ENCODE peak calls at places on chromosome X, in four cellular contexts. E is LoVo, V is T1000, U is aorta. Q is an unnamed sample.

GRCh38 chrX:10756365-10756915 is 136.1 kb upstream of the MID1 start:
- DNase-seq in E (peak), U (no peak), V (peak), Q (no peak)

GRCh38 chrX:56397636-56398035 is 165.5 kb downstream of the KLF8 start:
- DNase-seq in V (no peak), U (no peak), E (no peak), Q (no peak)

GRCh38 chrX:8034058-8034457 is 106.8 kb upstream of the PNPLA4 start:
- DNase-seq in U (no peak), E (no peak), V (no peak), Q (no peak)

GRCh38 chrX:139831689-139832456 is 101.0 kb downstream of the ATP11C start:
- DNase-seq in E (peak), U (no peak), V (no peak), Q (no peak)

GRCh38 chrX:133290076-133290475 is 71.9 kb upstream of the TFDP3 start:
- DNase-seq in E (no peak), U (no peak), V (no peak), Q (no peak)

GRCh38 chrX:123138473-123138872 is 45.6 kb upstream of the GRIA3 start:
- DNase-seq in V (no peak), U (no peak), E (no peak), Q (no peak)

GRCh38 chrX:45344597-45344996 is 143.9 kb upstream of the DIPK2B start:
- DNase-seq in V (no peak), E (no peak), U (no peak), Q (no peak)

GRCh38 chrX:13898603-13899002 is 81.7 kb upstream of the GPM6B start:
- DNase-seq in E (no peak), V (no peak), U (no peak), Q (no peak)

GRCh38 chrX:150438165-150438564 is 75.0 kb downstream of the MAMLD1 start:
- DNase-seq in E (no peak), V (no peak), U (no peak), Q (no peak)

GRCh38 chrX:15680401-15680800 is 15.8 kb upstream of the CLTRN start:
- DNase-seq in E (no peak), U (no peak), V (no peak), Q (no peak)

GRCh38 chrX:17939724-17940123 is 78.6 kb upstream of the RAI2 start:
- DNase-seq in U (no peak), E (no peak), V (no peak), Q (no peak)

GRCh38 chrX:1450381-1451161 is 2.1 kb downstream of the ASMTL start:
- DNase-seq in V (no peak), U (no peak), E (no peak), Q (no peak)

GRCh38 chrX:149713279-149714050 is 1.6 kb downstream of the MAGEA11 start:
- DNase-seq in V (no peak), U (no peak), E (no peak), Q (no peak)

GRCh38 chrX:31609130-31609529 is 537.3 kb upstream of the FTHL17 start:
- DNase-seq in E (no peak), V (no peak), U (no peak), Q (no peak)

GRCh38 chrX:96924581-96924980 is 40.9 kb downstream of the RPA4 start:
- DNase-seq in E (no peak), U (no peak), V (no peak), Q (no peak)

GRCh38 chrX:47644557-47645091 is 5.7 kb downstream of the ELK1 start:
- DNase-seq in V (no peak), E (no peak), U (no peak), Q (no peak)

GRCh38 chrX:54012830-54013500 is 31.3 kb downstream of the PHF8 start:
- DNase-seq in U (no peak), V (no peak), E (no peak), Q (no peak)

GRCh38 chrX:152905081-152905420 is 7.2 kb downstream of the ZNF185 start:
- DNase-seq in E (no peak), V (no peak), U (peak), Q (no peak)

GRCh38 chrX:120534413-120535205 is 26.2 kb downstream of the CUL4B start:
- DNase-seq in U (no peak), V (no peak), E (no peak), Q (no peak)

GRCh38 chrX:150934453-150934852 is 36.0 kb upstream of the CD99L2 start:
- DNase-seq in E (peak), U (no peak), V (no peak), Q (no peak)